ENCODE peak calls at places on chromosomes 13 and 19, in eight cellular contexts. A is IMR-90, J is stomach, F is uterus, R is breast epithelium, M is A549, E is ovary, N is tibial nerve. V is an unnamed sample.

GRCh38 chr19:2462635-2463421 is 6.1 kb upstream of the LMNB2 start:
- DNase-seq in A (peak; percentile 96), J (peak; percentile 83), F (peak; percentile 90), R (peak; percentile 93), M (no peak), E (peak; percentile 92), N (peak; percentile 66), V (peak; percentile 74)

GRCh38 chr13:40494932-40495619 is 171.4 kb downstream of the FOXO1 start:
- DNase-seq in A (no peak), J (no peak), F (no peak), R (no peak), M (no peak), E (no peak), N (no peak), V (no peak)

GRCh38 chr19:18488403-18488723 is 33.5 kb downstream of the ELL start:
- DNase-seq in A (no peak), J (no peak), F (no peak), R (no peak), M (peak; percentile 58), E (no peak), N (no peak), V (no peak)

GRCh38 chr19:54478677-54479266 is 5.7 kb upstream of the CDC42EP5 start:
- DNase-seq in A (peak; percentile 49), J (no peak), F (no peak), R (no peak), M (no peak), E (no peak), N (no peak), V (no peak)

GRCh38 chr19:3607398-3608078 is 863 bp upstream of the TBXA2R start:
- DNase-seq in A (no peak), J (no peak), F (no peak), R (no peak), M (no peak), E (peak; percentile 58), N (no peak), V (peak; percentile 67)

GRCh38 chr13:26883613-26884257 is 123.1 kb upstream of the GPR12 start:
- DNase-seq in A (no peak), J (no peak), F (no peak), R (no peak), M (no peak), E (no peak), N (no peak), V (no peak)

GRCh38 chr13:113803409-113804016 is 44.5 kb downstream of the TMEM255B start:
- DNase-seq in A (no peak), J (no peak), F (no peak), R (no peak), M (no peak), E (no peak), N (no peak), V (no peak)

GRCh38 chr19:3494559-3494958 is 5.9 kb downstream of the DOHH start:
- DNase-seq in A (no peak), J (peak; percentile 52), F (no peak), R (no peak), M (no peak), E (no peak), N (no peak), V (no peak)

GRCh38 chr19:5436101-5436947 is 18.9 kb upstream of the ZNRF4 start:
- DNase-seq in A (peak; percentile 73), J (no peak), F (no peak), R (no peak), M (peak; percentile 92), E (no peak), N (no peak), V (no peak)

GRCh38 chr13:36493046-36493445 is 60.8 kb downstream of the CCNA1 start:
- DNase-seq in A (no peak), J (no peak), F (no peak), R (no peak), M (no peak), E (no peak), N (no peak), V (no peak)

GRCh38 chr13:46831588-46832194 is 34.7 kb upstream of the ESD start:
- DNase-seq in A (peak; percentile 58), J (no peak), F (peak; percentile 36), R (no peak), M (peak; percentile 5), E (peak; percentile 22), N (no peak), V (no peak)

GRCh38 chr19:46772170-46773017 is 16.0 kb downstream of the SLC1A5 start:
- DNase-seq in A (no peak), J (no peak), F (no peak), R (no peak), M (no peak), E (no peak), N (no peak), V (no peak)

GRCh38 chr13:27820524-27821482 is 28.5 kb downstream of the GSX1 start:
- DNase-seq in A (no peak), J (no peak), F (no peak), R (no peak), M (no peak), E (no peak), N (no peak), V (no peak)

GRCh38 chr19:2663920-2664571 is 38.4 kb downstream of the GNG7 start:
- DNase-seq in A (no peak), J (peak; percentile 47), F (no peak), R (no peak), M (no peak), E (no peak), N (no peak), V (no peak)

GRCh38 chr19:19822148-19822429 is 539 bp upstream of the ZNF506 start:
- DNase-seq in A (no peak), J (no peak), F (no peak), R (no peak), M (no peak), E (no peak), N (no peak), V (no peak)

GRCh38 chr19:14772995-14773394 is 5.4 kb downstream of the ADGRE2 start:
- DNase-seq in A (no peak), J (no peak), F (no peak), R (no peak), M (no peak), E (no peak), N (no peak), V (no peak)

GRCh38 chr19:51808333-51808986 is 13.5 kb downstream of the FPR3 start:
- DNase-seq in A (no peak), J (no peak), F (no peak), R (no peak), M (no peak), E (no peak), N (no peak), V (no peak)

GRCh38 chr13:26656919-26657318 is 99.4 kb downstream of the WASF3 start:
- DNase-seq in A (peak; percentile 82), J (no peak), F (no peak), R (no peak), M (no peak), E (peak; percentile 40), N (no peak), V (no peak)

DNA sequence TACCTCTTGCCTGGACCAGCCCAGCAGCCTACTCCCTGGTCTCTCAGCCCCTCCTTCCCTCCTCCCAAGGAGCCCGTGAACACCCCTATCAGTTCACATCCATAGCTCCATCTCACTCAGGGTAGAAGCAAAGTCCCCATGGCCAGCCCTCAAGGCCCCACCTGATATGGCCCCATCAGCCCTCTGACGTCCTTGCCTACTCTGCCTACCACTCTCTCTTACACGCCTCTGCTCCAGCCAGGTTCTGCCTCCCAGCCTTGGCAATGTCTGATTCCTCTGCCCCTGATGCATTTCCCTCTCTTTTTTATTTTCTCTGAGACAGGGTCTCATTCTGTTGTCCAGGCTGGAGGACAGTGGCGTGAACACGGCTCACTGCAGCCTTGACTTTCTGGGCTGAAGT is 7.9 kb upstream of the SERTAD3 start:
- DNase-seq in A (no peak), J (no peak), F (no peak), R (no peak), M (no peak), E (no peak), N (no peak), V (no peak)
- H3K4me3 ChIP-seq in A (no peak overlapping the region), J (no peak overlapping the region), F (no peak overlapping the region), R (no peak overlapping the region), M (no peak overlapping the region), E (no peak overlapping the region), N (no peak overlapping the region), V (no peak overlapping the region)

GRCh38 chr19:35202722-35203674 is 25.5 kb downstream of the FAM187B start:
- DNase-seq in A (no peak), J (no peak), F (no peak), R (no peak), M (no peak), E (no peak), N (no peak), V (no peak)

GRCh38 chr19:35195822-35196221 is 32.7 kb downstream of the FAM187B start:
- DNase-seq in A (no peak), J (no peak), F (no peak), R (no peak), M (no peak), E (no peak), N (no peak), V (no peak)

GRCh38 chr19:35204799-35205732 is 23.5 kb downstream of the FAM187B start:
- DNase-seq in A (no peak), J (no peak), F (no peak), R (no peak), M (no peak), E (no peak), N (no peak), V (no peak)

GRCh38 chr19:35194022-35194984 is 34.2 kb downstream of the FAM187B start:
- DNase-seq in A (no peak), J (no peak), F (no peak), R (no peak), M (no peak), E (no peak), N (no peak), V (peak; percentile 77)

DNA sequence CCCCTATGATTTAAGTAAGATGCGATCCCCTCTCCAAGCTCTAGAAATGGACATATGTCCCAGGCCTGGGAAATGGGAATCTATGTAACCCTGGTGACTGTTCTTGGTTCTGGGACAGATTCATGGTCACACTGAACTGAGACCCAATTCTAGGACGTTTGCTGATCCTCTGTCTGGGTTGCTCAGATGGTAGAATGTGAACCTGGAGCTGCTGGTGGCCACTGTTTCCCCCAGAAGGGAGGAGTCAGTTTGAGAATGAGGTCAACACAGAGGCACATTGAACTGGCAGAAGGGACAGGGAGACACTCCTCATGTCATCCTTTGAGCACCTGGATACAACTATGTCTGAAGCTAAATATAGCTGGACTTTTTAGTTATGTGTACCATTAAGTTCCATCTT is 29.1 kb downstream of the FAM187B start:
- DNase-seq in A (no peak), J (no peak), F (no peak), R (no peak), M (no peak), E (no peak), N (no peak), V (no peak)
- TF ChIP-seq POLR2A in A (no peak), J (no peak), F (no peak), R (no peak), M (no peak), E (no peak), N (no peak), V (no peak)

GRCh38 chr19:35851213-35852028 is 883 bp downstream of the NPHS1 start:
- DNase-seq in A (no peak), J (no peak), F (no peak), R (no peak), M (no peak), E (no peak), N (no peak), V (no peak)
- H3K4me1 ChIP-seq in A (no peaks in the 10 kb centered on the region), J (peaks cover 6% of the 10 kb centered on the region), F (no peaks in the 10 kb centered on the region), R (no peaks in the 10 kb centered on the region), M (peaks cover 14% of the 10 kb centered on the region), E (no peaks in the 10 kb centered on the region), N (peaks cover 5% of the 10 kb centered on the region), V (peaks cover 1% of the 10 kb centered on the region)

DNA sequence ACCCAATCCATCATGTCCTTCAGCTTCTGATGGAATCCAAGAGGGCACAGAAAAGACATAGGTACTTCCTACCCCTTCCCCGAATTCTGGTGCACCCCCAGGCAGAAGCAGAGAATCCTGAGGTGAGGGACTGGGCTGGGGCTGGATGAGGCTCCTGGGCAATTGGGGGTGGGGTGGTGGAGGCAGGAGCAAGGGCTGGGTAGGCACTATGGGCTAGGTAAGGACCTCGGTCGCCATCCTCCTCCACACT is 2.8 kb upstream of the KCNC3 start:
- DNase-seq in A (no peak), J (no peak), F (no peak), R (no peak), M (no peak), E (no peak), N (no peak), V (no peak)
- H3K4me3 ChIP-seq in A (no peak overlapping the region), J (no peak overlapping the region), F (no peak overlapping the region), R (peak overlapping the region; percentile 76), M (no peak overlapping the region), E (no peak overlapping the region), N (no peak overlapping the region), V (no peak overlapping the region)